ENCODE peak calls at places on chromosomes 1 and 21, in four cellular contexts. I is HepG2, W is GM12878, R is K562. M is an unnamed sample.

GRCh38 chr1:93905051-93905450 is 4.2 kb downstream of the GCLM start:
- DNase-seq in W (no peak), I (no peak), R (no peak), M (no peak)

GRCh38 chr1:113128116-113128515 is 55.1 kb downstream of the LRIG2 start:
- DNase-seq in W (no peak), R (no peak), I (no peak), M (no peak)

GRCh38 chr1:7454052-7454815 is 316.9 kb upstream of the VAMP3 start:
- DNase-seq in R (peak; percentile 33), I (no peak), W (no peak), M (no peak)

GRCh38 chr21:17903029-17903806 is 84.1 kb upstream of the C21orf91 start:
- DNase-seq in I (no peak), W (no peak), R (no peak), M (no peak)

GRCh38 chr21:45592208-45592619 is 50.0 kb upstream of the SLC19A1 start:
- DNase-seq in R (peak; percentile 64), I (no peak), W (peak; percentile 73), M (peak; percentile 21)

GRCh38 chr1:50080904-50081586 is 27.7 kb upstream of the ELAVL4 start:
- DNase-seq in R (no peak), I (peak; percentile 5), W (no peak), M (no peak)

GRCh38 chr1:111559736-111560279 is 56.4 kb upstream of the ADORA3 start:
- DNase-seq in R (no peak), W (no peak), I (peak; percentile 93), M (no peak)

GRCh38 chr1:154556422-154556821 is 2.0 kb downstream of the UBE2Q1 start:
- DNase-seq in W (no peak), I (no peak), R (no peak), M (no peak)

GRCh38 chr21:26553921-26554320 is 19.2 kb downstream of the CYYR1 start:
- DNase-seq in R (no peak), I (no peak), W (no peak), M (no peak)

GRCh38 chr1:13992489-13993285 is 292.7 kb downstream of the PRDM2 start:
- DNase-seq in R (no peak), W (no peak), I (no peak), M (no peak)

GRCh38 chr1:230632273-230632873 is 9.9 kb upstream of the COG2 start:
- DNase-seq in R (peak; percentile 24), I (peak; percentile 63), W (no peak), M (peak; percentile 39)

GRCh38 chr1:59138402-59138801 is 158.5 kb upstream of the FGGY start:
- DNase-seq in R (no peak), I (no peak), W (no peak), M (peak; percentile 45)

GRCh38 chr1:57017717-57018116 is 51.9 kb upstream of the C8B start:
- DNase-seq in I (peak; percentile 21), W (no peak), R (peak; percentile 46), M (peak; percentile 6)

GRCh38 chr21:45388011-45388521 is 16.9 kb upstream of the COL18A1 start:
- DNase-seq in R (no peak), I (no peak), W (no peak), M (no peak)

GRCh38 chr1:37811027-37811655 is 3.1 kb upstream of the YRDC start:
- DNase-seq in W (no peak), R (peak; percentile 80), I (peak; percentile 78), M (no peak)

GRCh38 chr1:17194981-17195528 is 9.9 kb upstream of the PADI1 start:
- DNase-seq in R (no peak), W (no peak), I (no peak), M (no peak)

GRCh38 chr1:221740260-221740830 is 1.5 kb downstream of the DUSP10 start:
- DNase-seq in R (no peak), I (no peak), W (no peak), M (no peak)

GRCh38 chr21:45378258-45378966 is 26.6 kb upstream of the COL18A1 start:
- DNase-seq in R (no peak), W (no peak), I (no peak), M (no peak)

GRCh38 chr1:6942990-6943389 is 157.7 kb downstream of the CAMTA1 start:
- DNase-seq in I (no peak), R (no peak), W (no peak), M (no peak)

GRCh38 chr1:30191154-30191702 is 532.2 kb downstream of the MATN1 start:
- DNase-seq in R (peak; percentile 93), W (no peak), I (no peak), M (no peak)

GRCh38 chr1:85330711-85331290 is 54.4 kb upstream of the BCL10 start:
- DNase-seq in W (no peak), I (no peak), R (no peak), M (no peak)

GRCh38 chr21:46180778-46181391 is 3.4 kb downstream of the SPATC1L start:
- DNase-seq in I (no peak), R (no peak), W (no peak), M (no peak)

GRCh38 chr1:225044258-225044657 is 114.8 kb downstream of the DNAH14 start:
- DNase-seq in R (no peak), W (no peak), I (peak; percentile 1), M (no peak)

GRCh38 chr1:44924835-44925464 is 61.4 kb downstream of the EIF2B3 start:
- DNase-seq in R (no peak), I (peak; percentile 48), W (no peak), M (no peak)

GRCh38 chr1:234533975-234534876 is 55.2 kb upstream of the TARBP1 start:
- DNase-seq in W (no peak), R (no peak), I (no peak), M (no peak)

GRCh38 chr1:151131832-151132675 is 14.4 kb downstream of the SEMA6C start:
- DNase-seq in R (no peak), W (no peak), I (no peak), M (no peak)

GRCh38 chr1:9589719-9590157 is 1.0 kb downstream of the TMEM201 start:
- DNase-seq in R (no peak), I (no peak), W (no peak), M (no peak)

GRCh38 chr1:91720044-91720443 is 165.9 kb downstream of the TGFBR3 start:
- DNase-seq in R (no peak), I (no peak), W (no peak), M (no peak)

GRCh38 chr1:57848406-57848805 is 424.5 kb upstream of the DAB1 start:
- DNase-seq in I (no peak), W (no peak), R (no peak), M (no peak)

GRCh38 chr1:25568834-25569598 is 25.6 kb downstream of the LDLRAP1 start:
- DNase-seq in W (no peak), R (peak; percentile 82), I (peak; percentile 45), M (no peak)
- TF ChIP-seq GABPA in W (no peak), R (no peak), I (no peak), M (no peak)

GRCh38 chr1:16085521-16085920 is 12.1 kb upstream of the FAM131C start:
- DNase-seq in I (no peak), W (no peak), R (no peak), M (no peak)

GRCh38 chr1:16080422-16081150 is 7.1 kb upstream of the FAM131C start:
- DNase-seq in I (no peak), R (no peak), W (no peak), M (no peak)

GRCh38 chr1:16081636-16082035 is 8.2 kb upstream of the FAM131C start:
- DNase-seq in I (no peak), R (no peak), W (no peak), M (no peak)

GRCh38 chr1:16083486-16083885 is 10.0 kb upstream of the FAM131C start:
- DNase-seq in I (no peak), R (no peak), W (no peak), M (no peak)

DNA sequence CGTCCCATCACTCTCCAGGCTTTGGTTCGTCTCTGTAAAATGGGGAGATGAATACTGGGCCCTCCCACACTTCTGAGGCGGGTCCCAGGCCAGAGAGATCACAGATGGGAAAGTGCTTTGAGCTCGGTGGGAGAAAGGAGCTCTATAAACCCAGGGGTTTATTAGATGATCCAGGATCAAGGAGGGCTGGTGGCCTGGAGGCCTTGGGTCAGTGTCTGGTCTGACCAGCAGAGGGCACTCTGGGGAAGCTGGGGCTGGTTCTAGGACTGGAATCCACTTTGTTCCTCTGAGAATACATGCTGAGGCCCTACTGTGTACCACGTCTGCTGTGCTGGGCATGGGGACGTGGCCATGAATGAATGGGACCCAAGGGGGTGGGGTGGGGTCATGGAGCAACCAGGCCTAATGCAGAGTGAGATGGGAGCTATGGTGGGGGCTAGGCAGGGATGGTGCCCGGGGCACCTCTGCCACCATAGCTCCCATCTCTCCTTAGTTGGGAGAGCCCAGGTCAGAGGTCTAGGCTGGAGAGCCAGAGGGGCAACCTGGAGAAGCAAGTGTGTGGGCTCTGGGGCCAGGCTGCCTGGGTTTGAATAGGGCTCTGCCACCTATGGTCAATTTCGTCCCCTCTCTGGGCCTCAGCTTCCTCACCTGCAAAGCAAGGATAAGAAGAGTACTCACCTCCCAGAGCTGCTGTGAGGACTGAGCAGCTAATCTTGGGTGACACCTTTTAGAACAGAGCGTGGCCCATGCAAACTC is 9.0 kb upstream of the FAM131C start:
- DNase-seq in W (no peak), R (peak; percentile 85), I (peak; percentile 53), M (peak; percentile 48)
- H3K27ac ChIP-seq in W (no peak overlapping the region), R (no peak overlapping the region), I (no peak overlapping the region), M (no peak overlapping the region)

GRCh38 chr1:165137551-165138316 is 218.8 kb downstream of the LMX1A start:
- DNase-seq in I (peak; percentile 94), W (no peak), R (no peak), M (no peak)
- TF ChIP-seq GABPA in I (no peak), W (no peak), R (no peak), M (no peak)

GRCh38 chr1:204943495-204943894 is 72.8 kb downstream of the NFASC start:
- DNase-seq in W (no peak), I (no peak), R (no peak), M (no peak)

GRCh38 chr1:204947338-204947737 is 76.7 kb downstream of the NFASC start:
- DNase-seq in I (no peak), W (no peak), R (no peak), M (no peak)

GRCh38 chr1:204947747-204948146 is 77.1 kb downstream of the NFASC start:
- DNase-seq in R (no peak), W (no peak), I (no peak), M (no peak)

GRCh38 chr1:204945565-204945977 is 74.9 kb downstream of the NFASC start:
- DNase-seq in W (no peak), I (no peak), R (no peak), M (no peak)

DNA sequence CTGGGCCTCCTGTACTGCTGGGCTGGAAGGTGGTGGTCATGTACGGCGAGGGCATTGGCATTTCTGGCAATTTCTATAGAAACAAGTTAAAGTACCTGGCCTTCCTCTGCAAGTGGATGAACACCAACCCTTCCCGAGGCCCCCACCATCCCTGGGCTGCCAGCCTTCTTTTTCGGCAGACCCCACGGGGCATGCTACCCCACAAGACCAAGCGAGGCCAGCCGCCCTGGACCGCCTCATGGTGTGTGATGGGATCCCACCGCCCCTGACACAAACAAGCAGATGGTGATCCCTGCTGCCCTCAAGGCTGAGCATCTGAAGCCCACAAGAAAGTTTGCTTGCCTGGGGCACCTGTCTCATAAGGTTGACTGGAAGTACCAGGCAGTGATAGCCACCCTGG is 76.0 kb downstream of the NFASC start:
- DNase-seq in R (no peak), I (no peak), W (no peak), M (no peak)
- H3K27ac ChIP-seq in R (no peak overlapping the region), I (no peak overlapping the region), W (no peak overlapping the region), M (no peak overlapping the region)

GRCh38 chr1:160285506-160285905 is 573 bp upstream of the PEX19 start:
- DNase-seq in R (no peak), I (no peak), W (no peak), M (no peak)
- TF ChIP-seq GABPA in R (no peak), I (no peak), W (no peak), M (no peak)

GRCh38 chr1:55210990-55211389 is 4.2 kb downstream of the USP24 start:
- DNase-seq in I (no peak), W (no peak), R (no peak), M (no peak)
- H3K27ac ChIP-seq in I (peak overlapping the region; percentile 60), W (peak overlapping the region; percentile 87), R (peak overlapping the region; percentile 94), M (peak overlapping the region; percentile 80)

M was measured in HL-60.